ENCODE peak calls at places on chromosomes 3 and 15, in nine cellular contexts. V is hepatocyte, U is HCT116, S is fibroblast of lung, K is upper lobe of right lung, T is A549, W is testis, J is PC-3, D is kidney. X is an unnamed sample.

GRCh38 chr3:114409291-114409690 is 115.5 kb downstream of the TIGIT start:
- DNase-seq in V (no peak), U (no peak), S (peak; percentile 25), K (no peak), T (no peak), W (no peak), J (no peak), D (no peak), X (no peak)

GRCh38 chr15:77921664-77922063 is 155.8 kb downstream of the TBC1D2B start:
- DNase-seq in V (no peak), U (no peak), S (no peak), K (peak; percentile 30), T (no peak), W (no peak), J (no peak), D (no peak), X (no peak)

GRCh38 chr3:126212629-126213375 is 32.4 kb upstream of the ALDH1L1 start:
- DNase-seq in V (peak; percentile 71), U (no peak), S (peak; percentile 67), K (peak; percentile 75), T (peak; percentile 51), W (peak; percentile 66), J (peak; percentile 51), D (peak; percentile 87), X (no peak)

GRCh38 chr3:26637698-26638097 is 15.1 kb downstream of the LRRC3B start:
- DNase-seq in V (no peak), U (no peak), S (no peak), K (no peak), T (no peak), W (no peak), J (no peak), D (no peak), X (no peak)

GRCh38 chr3:64150527-64151238 is 74.6 kb downstream of the PRICKLE2 start:
- DNase-seq in V (peak; percentile 94), U (no peak), S (peak; percentile 92), K (peak; percentile 81), T (peak; percentile 92), W (peak; percentile 37), J (peak; percentile 70), D (peak; percentile 74), X (peak; percentile 98)

GRCh38 chr3:72766866-72767265 is 81.4 kb downstream of the SHQ1 start:
- DNase-seq in V (no peak), U (no peak), S (no peak), K (no peak), T (no peak), W (no peak), J (no peak), D (no peak), X (no peak)

GRCh38 chr3:177680442-177680821 is 483.1 kb upstream of the TBL1XR1 start:
- DNase-seq in V (no peak), U (no peak), S (peak; percentile 73), K (no peak), T (no peak), W (no peak), J (peak; percentile 50), D (no peak), X (no peak)

GRCh38 chr3:64088408-64089136 is 65.3 kb upstream of the PSMD6 start:
- DNase-seq in V (no peak), U (no peak), S (no peak), K (no peak), T (peak; percentile 52), W (no peak), J (no peak), D (no peak), X (no peak)

GRCh38 chr15:101490408-101490891 is 943 bp upstream of the PCSK6 start:
- DNase-seq in V (no peak), U (no peak), S (no peak), K (no peak), T (no peak), W (no peak), J (no peak), D (no peak), X (no peak)

GRCh38 chr15:101488300-101489164 is 975 bp downstream of the PCSK6 start:
- DNase-seq in V (peak; percentile 28), U (no peak), S (no peak), K (no peak), T (no peak), W (no peak), J (no peak), D (no peak), X (no peak)

GRCh38 chr15:101489633-101490407 is at the start of gene PCSK6:
- DNase-seq in V (peak; percentile 69), U (no peak), S (peak; percentile 10), K (no peak), T (peak; percentile 31), W (no peak), J (no peak), D (no peak), X (no peak)

GRCh38 chr15:101490922-101491738 is 1.6 kb upstream of the PCSK6 start:
- DNase-seq in V (no peak), U (no peak), S (no peak), K (no peak), T (no peak), W (no peak), J (peak; percentile 12), D (no peak), X (no peak)

GRCh38 chr15:101489236-101489632 is 273 bp downstream of the PCSK6 start:
- DNase-seq in V (peak; percentile 73), U (peak; percentile 18), S (peak; percentile 16), K (peak; percentile 81), T (peak; percentile 69), W (no peak), J (peak; percentile 16), D (no peak), X (no peak)
- H3K27ac ChIP-seq in V (no peak overlapping the region), U (peak overlapping the region; percentile 32), S (no peak overlapping the region), K (no peak overlapping the region), T (peak overlapping the region; percentile 83), W (no peak overlapping the region), J (no peak overlapping the region), D (no peak overlapping the region), X (no peak overlapping the region)

GRCh38 chr3:151423091-151423490 is 37.8 kb downstream of the IGSF10 start:
- DNase-seq in V (no peak), U (no peak), S (no peak), K (no peak), T (no peak), W (no peak), J (no peak), D (no peak), X (no peak)

GRCh38 chr3:151426337-151426648 is 34.6 kb downstream of the IGSF10 start:
- DNase-seq in V (no peak), U (peak; percentile 15), S (no peak), K (no peak), T (no peak), W (no peak), J (no peak), D (no peak), X (no peak)

GRCh38 chr3:151425640-151426336 is 35.1 kb downstream of the IGSF10 start:
- DNase-seq in V (no peak), U (no peak), S (peak; percentile 44), K (no peak), T (no peak), W (no peak), J (no peak), D (no peak), X (no peak)

GRCh38 chr3:151419806-151420205 is 35.3 kb upstream of the P2RY12 start:
- DNase-seq in V (no peak), U (no peak), S (no peak), K (no peak), T (no peak), W (no peak), J (no peak), D (no peak), X (no peak)

DNA sequence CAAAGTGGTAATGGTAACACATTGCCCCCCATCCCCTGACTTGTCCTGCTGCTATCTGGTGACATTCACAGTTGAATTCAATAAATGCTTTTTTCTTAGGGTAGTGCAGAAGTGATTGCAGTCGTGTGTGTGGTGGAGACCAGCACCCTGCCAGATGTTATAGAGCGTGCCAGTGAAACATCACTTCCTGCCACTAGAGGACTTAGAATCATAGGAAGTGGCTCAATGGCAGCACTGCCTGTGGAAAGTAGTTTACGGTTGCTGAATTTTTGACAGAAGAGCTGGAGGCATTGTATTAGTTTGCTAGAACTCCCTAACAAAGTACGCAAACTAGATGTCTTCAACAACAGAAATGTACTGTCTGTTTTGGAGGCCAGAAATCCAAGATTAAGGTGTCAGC is 37.4 kb upstream of the P2RY12 start:
- DNase-seq in V (no peak), U (no peak), S (no peak), K (no peak), T (no peak), W (no peak), J (no peak), D (no peak), X (no peak)
- TF ChIP-seq CTCF in V (no peak), U (peak; percentile 23), S (no peak), K (no peak), T (no peak), W (no peak), J (peak; percentile 23), D (no peak), X (peak; percentile 34)

DNA sequence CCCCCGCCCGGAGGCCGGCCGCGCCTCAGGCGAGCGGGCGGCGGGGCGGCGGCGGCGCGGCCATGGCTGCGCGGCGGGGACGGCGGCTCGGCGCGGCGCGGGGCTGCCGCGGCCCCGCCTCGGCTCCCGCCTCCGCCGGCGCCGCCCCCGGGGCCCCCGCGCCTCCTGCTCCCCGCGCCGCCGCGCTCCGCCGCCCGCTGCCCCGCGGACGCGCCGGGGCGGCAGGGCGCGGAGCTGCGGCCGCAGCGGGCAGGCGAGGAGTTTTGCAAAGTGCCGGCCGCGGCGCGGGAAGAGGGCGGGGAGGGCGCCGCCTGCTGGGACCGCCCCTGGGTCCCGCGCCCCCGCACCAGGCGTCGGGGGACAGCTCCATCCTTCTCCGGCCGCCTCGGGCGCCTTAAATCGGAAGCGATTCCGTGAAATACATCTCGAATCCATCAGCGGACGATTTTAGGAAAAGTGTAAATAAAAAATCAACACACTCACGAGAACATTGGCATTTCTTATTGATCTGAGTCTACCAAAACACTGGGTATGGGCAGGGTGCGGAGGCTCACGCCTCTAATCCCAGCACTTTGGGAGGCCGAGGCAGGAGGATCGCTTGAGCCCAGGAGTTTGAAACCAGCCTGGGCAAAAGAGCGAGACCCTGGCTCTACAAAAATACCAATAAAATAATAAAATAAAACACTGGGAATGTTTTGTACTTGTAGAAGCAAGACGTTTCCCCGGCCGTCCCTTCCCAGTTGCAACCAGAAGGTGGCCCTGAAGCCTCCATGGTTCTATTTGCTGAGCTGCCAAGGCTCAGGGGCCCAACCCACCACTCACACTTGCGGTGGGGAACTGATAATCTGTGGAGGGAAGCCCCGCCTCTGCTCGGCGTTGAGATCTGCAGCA is 136.9 kb downstream of the NUP210 start:
- DNase-seq in V (peak; percentile 52), U (peak; percentile 18), S (peak; percentile 21), K (peak; percentile 30), T (peak; percentile 63), W (peak; percentile 74), J (peak; percentile 63), D (peak; percentile 46), X (no peak)
- H3K4me3 ChIP-seq in V (peak overlapping the region; percentile 39), U (peak overlapping the region; percentile 40), S (no peak overlapping the region), K (peak overlapping the region; percentile 48), T (peak overlapping the region; percentile 83), W (peak overlapping the region; percentile 51), J (peak overlapping the region; percentile 84), D (peak overlapping the region; percentile 38), X (no peak overlapping the region)

DNA sequence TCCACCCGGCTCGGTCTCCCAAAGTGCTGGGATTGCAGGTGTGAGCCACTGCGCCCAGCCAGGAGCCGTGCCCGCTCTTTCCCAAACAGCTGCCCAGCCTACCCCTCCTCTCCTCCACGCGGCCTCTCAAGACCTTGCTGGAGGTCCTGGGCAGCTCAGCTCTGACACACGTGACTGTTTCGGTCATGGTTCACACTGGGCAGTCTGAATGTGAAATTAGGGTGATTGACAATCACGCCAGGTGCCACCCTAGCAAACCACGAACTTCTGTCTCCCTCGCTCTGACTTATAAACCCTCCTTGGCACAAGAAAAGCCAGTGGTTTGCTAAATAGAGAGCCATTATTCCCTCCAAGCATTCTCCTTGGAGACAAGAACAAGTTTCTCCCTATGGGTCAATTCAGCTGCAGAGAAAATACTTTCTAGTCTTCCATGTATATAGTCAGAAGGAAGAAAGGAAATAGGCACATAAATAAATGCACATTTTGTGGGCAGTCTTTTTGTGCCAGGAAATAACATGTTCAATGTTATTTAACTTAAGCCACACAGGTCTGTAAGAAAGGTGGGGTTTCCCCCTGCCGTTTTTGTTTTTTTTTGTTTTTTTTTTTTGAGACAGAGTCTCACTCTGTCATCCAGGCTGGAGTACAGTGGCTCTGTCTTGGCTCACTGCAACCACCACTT is 121.9 kb upstream of the MEF2A start:
- DNase-seq in V (no peak), U (no peak), S (no peak), K (peak; percentile 42), T (no peak), W (peak; percentile 7), J (no peak), D (no peak), X (no peak)
- H3K27ac ChIP-seq in V (no peak overlapping the region), U (no peak overlapping the region), S (no peak overlapping the region), K (no peak overlapping the region), T (no peak overlapping the region), W (no peak overlapping the region), J (no peak overlapping the region), D (peak overlapping the region; percentile 92), X (no peak overlapping the region)